ENCODE peak calls at places on chromosomes 3 and 15, in eight cellular contexts. S, O, I, Y, F, N, Q and E are unnamed samples.

GRCh38 chr3:54969652-54970051 is 41.8 kb upstream of the LRTM1 start:
- DNase-seq in Q (no peak), S (no peak), O (no peak), Y (no peak), F (no peak), I (no peak), N (no peak), E (no peak)

GRCh38 chr15:62985768-62986167 is 56.8 kb upstream of the TPM1 start:
- DNase-seq in O (no peak), Q (no peak), S (no peak), Y (no peak), I (no peak), F (no peak), N (no peak), E (peak; percentile 63)

GRCh38 chr15:99016680-99017321 is 9.2 kb upstream of the PGPEP1L start:
- DNase-seq in I (no peak), O (no peak), F (peak; percentile 84), Q (no peak), Y (no peak), N (no peak), S (no peak), E (peak; percentile 59)

GRCh38 chr15:40055576-40056293 is 16.8 kb upstream of the SRP14 start:
- DNase-seq in F (no peak), N (peak; percentile 19), O (no peak), S (no peak), Y (peak; percentile 41), Q (no peak), I (no peak), E (peak; percentile 67)

GRCh38 chr3:55180161-55180560 is 252.3 kb upstream of the LRTM1 start:
- DNase-seq in Y (no peak), N (no peak), O (no peak), S (no peak), I (no peak), Q (no peak), F (no peak), E (no peak)

GRCh38 chr15:51077565-51078153 is 17.0 kb downstream of the TNFAIP8L3 start:
- DNase-seq in N (peak; percentile 66), F (no peak), O (peak; percentile 49), S (no peak), Y (peak; percentile 14), Q (peak; percentile 79), I (peak; percentile 21), E (peak; percentile 93)

GRCh38 chr15:61584410-61584809 is 355.3 kb upstream of the RORA start:
- DNase-seq in Q (no peak), O (peak; percentile 27), I (no peak), S (no peak), Y (peak; percentile 70), N (no peak), F (peak; percentile 9), E (no peak)

GRCh38 chr3:186700267-186700666 is 16.9 kb upstream of the KNG1 start:
- DNase-seq in O (no peak), F (no peak), S (no peak), Q (no peak), Y (no peak), I (no peak), N (no peak), E (no peak)

GRCh38 chr15:51121118-51121517 is 26.4 kb upstream of the TNFAIP8L3 start:
- DNase-seq in Q (peak; percentile 47), F (peak; percentile 78), N (no peak), O (peak; percentile 99), I (no peak), S (no peak), Y (no peak), E (peak; percentile 60)

GRCh38 chr3:152396867-152397266 is 128.1 kb downstream of the MBNL1 start:
- DNase-seq in F (no peak), S (no peak), Y (no peak), N (no peak), O (peak; percentile 42), I (no peak), Q (no peak), E (no peak)

GRCh38 chr3:128317101-128317697 is 149.5 kb downstream of the DNAJB8 start:
- DNase-seq in N (no peak), Q (no peak), I (no peak), F (no peak), Y (no peak), O (no peak), S (no peak), E (no peak)

GRCh38 chr15:95848126-95848525 is 482.4 kb upstream of the NR2F2 start:
- DNase-seq in F (no peak), O (no peak), Q (no peak), S (no peak), Y (no peak), I (no peak), N (no peak), E (no peak)

GRCh38 chr15:80596521-80596976 is 98.6 kb upstream of the ABHD17C start:
- DNase-seq in S (no peak), Q (no peak), O (peak; percentile 23), Y (no peak), N (no peak), F (no peak), I (no peak), E (no peak)

GRCh38 chr15:55654541-55654940 is 66.4 kb upstream of the PYGO1 start:
- DNase-seq in F (no peak), I (no peak), Y (no peak), Q (no peak), S (no peak), O (peak; percentile 53), N (no peak), E (no peak)

GRCh38 chr15:99451484-99451883 is 114.3 kb upstream of the MEF2A start:
- DNase-seq in F (no peak), S (no peak), O (no peak), Y (no peak), Q (no peak), N (peak; percentile 14), I (no peak), E (no peak)

GRCh38 chr3:126622694-126623093 is 32.2 kb downstream of the TXNRD3 start:
- DNase-seq in S (no peak), O (no peak), Y (no peak), N (no peak), Q (no peak), F (no peak), I (no peak), E (no peak)

GRCh38 chr15:34297059-34297458 is 40.5 kb downstream of the SLC12A6 start:
- DNase-seq in N (no peak), O (peak; percentile 25), S (no peak), Q (no peak), Y (no peak), I (no peak), F (no peak), E (no peak)